ENCODE peak calls at places on chromosomes 12 and 14, in six cellular contexts. A is brain microvascular endothelial cell; Q is adipocyte; O is upper lobe of right lung; P is tibial nerve; V is CD8-positive, alpha-beta memory T cell. S is an unnamed sample.

GRCh38 chr12:26821212-26821701 is 11.7 kb downstream of the ITPR2 start:
- DNase-seq in A (peak), Q (no peak), O (no peak), P (no peak), V (no peak), S (no peak)

GRCh38 chr12:68609955-68610434 is 704 bp upstream of the RAP1B start:
- DNase-seq in A (no peak), Q (no peak), O (no peak), P (peak), V (no peak), S (peak)

GRCh38 chr14:93926873-93927571 is at the start of gene FAM181A:
- DNase-seq in A (no peak), Q (peak), O (peak), P (no peak), V (no peak), S (no peak)

GRCh38 chr14:53953002-53953827 is 3.4 kb downstream of the BMP4 start:
- DNase-seq in A (peak), Q (peak), O (peak), P (peak), V (no peak), S (no peak)

GRCh38 chr14:56202256-56202655 is 84.0 kb downstream of the PELI2 start:
- DNase-seq in A (no peak), Q (no peak), O (no peak), P (no peak), V (no peak), S (no peak)

GRCh38 chr14:68664225-68664681 is 128.6 kb downstream of the ZFP36L1 start:
- DNase-seq in A (no peak), Q (no peak), O (no peak), P (no peak), V (no peak), S (no peak)

GRCh38 chr14:56310643-56311042 is 192.4 kb downstream of the PELI2 start:
- DNase-seq in A (peak), Q (peak), O (no peak), P (no peak), V (no peak), S (no peak)

GRCh38 chr12:132677492-132677891 is 9.7 kb downstream of the POLE start:
- DNase-seq in A (no peak), Q (no peak), O (no peak), P (no peak), V (no peak), S (no peak)

GRCh38 chr14:50666772-50667490 is 1.2 kb downstream of the SAV1 start:
- DNase-seq in A (peak), Q (peak), O (no peak), P (peak), V (peak), S (no peak)

GRCh38 chr12:53145383-53145782 is 35.1 kb upstream of the ZNF740 start:
- DNase-seq in A (no peak), Q (peak), O (no peak), P (no peak), V (no peak), S (no peak)

GRCh38 chr12:15152864-15153263 is 68.4 kb downstream of the RERG start:
- DNase-seq in A (no peak), Q (no peak), O (no peak), P (no peak), V (no peak), S (no peak)

GRCh38 chr14:100409016-100409385 is 85.9 kb downstream of the SLC25A47 start:
- DNase-seq in A (no peak), Q (no peak), O (peak), P (no peak), V (no peak), S (no peak)

GRCh38 chr12:89756638-89757321 is 48.1 kb upstream of the ATP2B1 start:
- DNase-seq in A (peak), Q (peak), O (no peak), P (peak), V (no peak), S (peak)

GRCh38 chr12:12282761-12283160 is 15.9 kb upstream of the LRP6 start:
- DNase-seq in A (peak), Q (peak), O (no peak), P (no peak), V (no peak), S (no peak)

GRCh38 chr12:94459773-94460593 is at the start of gene CEP83:
- DNase-seq in A (peak), Q (peak), O (peak), P (peak), V (peak), S (peak)

GRCh38 chr14:23078692-23079116 is 16.2 kb downstream of the ACIN1 start:
- DNase-seq in A (peak), Q (peak), O (no peak), P (peak), V (no peak), S (no peak)

GRCh38 chr12:113152835-113153814 is 3.6 kb downstream of the CFAP73 start:
- DNase-seq in A (peak), Q (peak), O (peak), P (peak), V (peak), S (peak)

GRCh38 chr14:50961606-50962259 is 17.4 kb upstream of the PYGL start:
- DNase-seq in A (peak), Q (peak), O (no peak), P (no peak), V (no peak), S (no peak)

GRCh38 chr14:105476937-105477658 is 2.5 kb downstream of the CRIP2 start:
- DNase-seq in A (no peak), Q (no peak), O (no peak), P (no peak), V (no peak), S (no peak)

GRCh38 chr12:54385251-54385914 is 850 bp upstream of the ZNF385A start:
- DNase-seq in A (no peak), Q (no peak), O (peak), P (no peak), V (no peak), S (no peak)

GRCh38 chr12:56574210-56574609 is 52.6 kb downstream of the RBMS2 start:
- DNase-seq in A (peak), Q (peak), O (no peak), P (no peak), V (no peak), S (no peak)

GRCh38 chr14:104749111-104749649 is 3.8 kb upstream of the SIVA1 start:
- DNase-seq in A (no peak), Q (peak), O (no peak), P (peak), V (no peak), S (no peak)

GRCh38 chr12:1811281-1811947 is 9.0 kb upstream of the LRTM2 start:
- DNase-seq in A (peak), Q (no peak), O (no peak), P (no peak), V (no peak), S (peak)

GRCh38 chr14:92223027-92223426 is 99.9 kb upstream of the SLC24A4 start:
- DNase-seq in A (no peak), Q (no peak), O (no peak), P (no peak), V (no peak), S (no peak)

GRCh38 chr14:77314043-77314442 is 6.6 kb downstream of the POMT2 start:
- DNase-seq in A (peak), Q (peak), O (no peak), P (no peak), V (no peak), S (no peak)
- H3K4me3 ChIP-seq in A (no peak), Q (no peak), O (no peak), P (no peak), V (no peak), S (no peak)

GRCh38 chr14:96090441-96091148 is 51.4 kb downstream of the C14orf132 start:
- DNase-seq in A (peak), Q (peak), O (no peak), P (peak), V (no peak), S (no peak)
- H3K4me3 ChIP-seq in A (no peak), Q (no peak), O (no peak), P (no peak), V (no peak), S (no peak)

GRCh38 chr12:91099836-91100235 is 11.5 kb downstream of the LUM start:
- DNase-seq in A (no peak), Q (no peak), O (no peak), P (no peak), V (no peak), S (no peak)
- H3K4me3 ChIP-seq in A (no peak), Q (no peak), O (no peak), P (no peak), V (no peak), S (no peak)

GRCh38 chr12:65741662-65742480 is 82.4 kb upstream of the HMGA2 start:
- DNase-seq in A (peak), Q (peak), O (no peak), P (no peak), V (peak), S (no peak)

GRCh38 chr12:65739606-65740005 is 84.7 kb upstream of the HMGA2 start:
- DNase-seq in A (no peak), Q (no peak), O (no peak), P (no peak), V (no peak), S (no peak)

GRCh38 chr12:65740506-65740872 is 83.8 kb upstream of the HMGA2 start:
- DNase-seq in A (no peak), Q (peak), O (no peak), P (no peak), V (no peak), S (no peak)

GRCh38 chr12:65742481-65742971 is 81.8 kb upstream of the HMGA2 start:
- DNase-seq in A (peak), Q (peak), O (no peak), P (no peak), V (no peak), S (no peak)

GRCh38 chr12:65740873-65741600 is 83.2 kb upstream of the HMGA2 start:
- DNase-seq in A (peak), Q (peak), O (peak), P (peak), V (peak), S (no peak)
- H3K4me3 ChIP-seq in A (peak), Q (peak), O (peak), P (peak), V (peak), S (no peak)

GRCh38 chr14:65025818-65026217 is 39.1 kb downstream of the FNTB start:
- DNase-seq in A (no peak), Q (no peak), O (no peak), P (no peak), V (no peak), S (no peak)
- H3K4me3 ChIP-seq in A (no peak), Q (no peak), O (no peak), P (no peak), V (no peak), S (no peak)

GRCh38 chr12:25213338-25213737 is 18.3 kb downstream of the ETFRF1 start:
- DNase-seq in A (no peak), Q (no peak), O (no peak), P (no peak), V (no peak), S (no peak)
- H3K4me3 ChIP-seq in A (no peak), Q (no peak), O (no peak), P (no peak), V (no peak), S (no peak)

GRCh38 chr12:92485356-92486348 is 217.1 kb upstream of the PLEKHG7 start:
- DNase-seq in A (no peak), Q (peak), O (no peak), P (no peak), V (no peak), S (no peak)
- H3K4me3 ChIP-seq in A (no peak), Q (no peak), O (no peak), P (no peak), V (no peak), S (no peak)

GRCh38 chr14:61280092-61280525 is 1.0 kb downstream of the TMEM30B start:
- DNase-seq in A (no peak), Q (no peak), O (peak), P (no peak), V (no peak), S (no peak)
- H3K4me3 ChIP-seq in A (peak), Q (peak), O (peak), P (peak), V (peak), S (no peak)

GRCh38 chr14:102927878-102928411 is 5.5 kb downstream of the AMN start:
- DNase-seq in A (no peak), Q (no peak), O (peak), P (no peak), V (no peak), S (no peak)
- H3K4me3 ChIP-seq in A (peak), Q (no peak), O (peak), P (peak), V (peak), S (peak)

GRCh38 chr14:102927346-102927877 is 4.9 kb downstream of the AMN start:
- DNase-seq in A (no peak), Q (no peak), O (peak), P (no peak), V (no peak), S (no peak)
- H3K4me3 ChIP-seq in A (no peak), Q (no peak), O (peak), P (no peak), V (no peak), S (no peak)